ENCODE peak calls at places on chromosomes 4 and X, in four cellular contexts. One of them, this sample, is unnamed.

GRCh38 chr4:177785000-177785399 is 342.8 kb upstream of the AGA start:
- DNase-seq in naive thymus-derived CD4-positive, alpha-beta T cell: no peak
- DNase-seq in tibial artery: no peak
- DNase-seq in fibroblast of mammary gland: no peak
- DNase-seq in this sample: no peak

GRCh38 chrX:105701310-105702052 is 120.9 kb upstream of the NRK start:
- DNase-seq in naive thymus-derived CD4-positive, alpha-beta T cell: no peak
- DNase-seq in tibial artery: no peak
- DNase-seq in fibroblast of mammary gland: peak
- DNase-seq in this sample: no peak

GRCh38 chrX:101682723-101683122 is 23.1 kb upstream of the ARMCX2 start:
- DNase-seq in naive thymus-derived CD4-positive, alpha-beta T cell: no peak
- DNase-seq in tibial artery: no peak
- DNase-seq in fibroblast of mammary gland: peak
- DNase-seq in this sample: peak

GRCh38 chrX:13598877-13599276 is 29.5 kb downstream of the EGFL6 start:
- DNase-seq in naive thymus-derived CD4-positive, alpha-beta T cell: no peak
- DNase-seq in tibial artery: no peak
- DNase-seq in fibroblast of mammary gland: peak
- DNase-seq in this sample: no peak

GRCh38 chr4:176137626-176138025 is 57.8 kb downstream of the SPATA4 start:
- DNase-seq in naive thymus-derived CD4-positive, alpha-beta T cell: no peak
- DNase-seq in tibial artery: no peak
- DNase-seq in fibroblast of mammary gland: peak
- DNase-seq in this sample: peak

GRCh38 chrX:129741880-129742758 is 3.3 kb downstream of the XPNPEP2 start:
- DNase-seq in naive thymus-derived CD4-positive, alpha-beta T cell: no peak
- DNase-seq in tibial artery: no peak
- DNase-seq in fibroblast of mammary gland: no peak
- DNase-seq in this sample: no peak

GRCh38 chr4:64617813-64618212 is 208.6 kb upstream of the TECRL start:
- DNase-seq in naive thymus-derived CD4-positive, alpha-beta T cell: no peak
- DNase-seq in tibial artery: no peak
- DNase-seq in fibroblast of mammary gland: peak
- DNase-seq in this sample: no peak

GRCh38 chr4:61462451-61463326 is 262.6 kb downstream of the ADGRL3 start:
- DNase-seq in naive thymus-derived CD4-positive, alpha-beta T cell: no peak
- DNase-seq in tibial artery: no peak
- DNase-seq in fibroblast of mammary gland: peak
- DNase-seq in this sample: peak

GRCh38 chrX:118448273-118448783 is 47.3 kb upstream of the DOCK11 start:
- DNase-seq in naive thymus-derived CD4-positive, alpha-beta T cell: no peak
- DNase-seq in tibial artery: no peak
- DNase-seq in fibroblast of mammary gland: peak
- DNase-seq in this sample: peak

GRCh38 chr4:140135529-140136021 is 18.4 kb downstream of the MAML3 start:
- DNase-seq in naive thymus-derived CD4-positive, alpha-beta T cell: no peak
- DNase-seq in tibial artery: no peak
- DNase-seq in fibroblast of mammary gland: peak
- DNase-seq in this sample: peak

GRCh38 chr4:154877110-154877760 is 96.2 kb downstream of the RBM46 start:
- DNase-seq in naive thymus-derived CD4-positive, alpha-beta T cell: no peak
- DNase-seq in tibial artery: no peak
- DNase-seq in fibroblast of mammary gland: peak
- DNase-seq in this sample: no peak

This sample was measured in EH.